ENCODE peak calls at places on chromosomes 11 and 22, in four cellular contexts. One of them, this sample, is unnamed.
A peak's percentile ranks its signal among the peaks of the same experiment; 100 is the strongest.

GRCh38 chr22:36417281-36417686 is 29.5 kb upstream of the MYH9 start:
- DNase-seq in mucosa of gallbladder: peak; percentile 48
- DNase-seq in chondrocyte: no peak
- DNase-seq in effector memory CD4-positive, alpha-beta T cell: no peak
- DNase-seq in this sample: peak; percentile 65

GRCh38 chr11:110147965-110148709 is 54.9 kb downstream of the ZC3H12C start:
- DNase-seq in chondrocyte: no peak
- DNase-seq in effector memory CD4-positive, alpha-beta T cell: no peak
- DNase-seq in mucosa of gallbladder: no peak
- DNase-seq in this sample: no peak

GRCh38 chr11:115141715-115142114 is 362.5 kb downstream of the CADM1 start:
- DNase-seq in chondrocyte: no peak
- DNase-seq in effector memory CD4-positive, alpha-beta T cell: no peak
- DNase-seq in mucosa of gallbladder: no peak
- DNase-seq in this sample: no peak

GRCh38 chr11:125295922-125296321 is 131.4 kb downstream of the PKNOX2 start:
- DNase-seq in mucosa of gallbladder: no peak
- DNase-seq in effector memory CD4-positive, alpha-beta T cell: no peak
- DNase-seq in chondrocyte: no peak
- DNase-seq in this sample: no peak

GRCh38 chr11:126764221-126764620 is 236.3 kb downstream of the KIRREL3 start:
- DNase-seq in chondrocyte: no peak
- DNase-seq in effector memory CD4-positive, alpha-beta T cell: no peak
- DNase-seq in mucosa of gallbladder: no peak
- DNase-seq in this sample: no peak

GRCh38 chr22:25100402-25100801 is 99.3 kb upstream of the CRYBB3 start:
- DNase-seq in mucosa of gallbladder: no peak
- DNase-seq in effector memory CD4-positive, alpha-beta T cell: no peak
- DNase-seq in chondrocyte: no peak
- DNase-seq in this sample: no peak

GRCh38 chr11:26276798-26277424 is 55.0 kb upstream of the ANO3 start:
- DNase-seq in chondrocyte: no peak
- DNase-seq in mucosa of gallbladder: peak; percentile 49
- DNase-seq in effector memory CD4-positive, alpha-beta T cell: no peak
- DNase-seq in this sample: no peak

GRCh38 chr11:119106564-119107537 is at the start of gene C2CD2L:
- DNase-seq in effector memory CD4-positive, alpha-beta T cell: peak; percentile 83
- DNase-seq in chondrocyte: no peak
- DNase-seq in mucosa of gallbladder: peak; percentile 87
- DNase-seq in this sample: peak; percentile 89

GRCh38 chr11:3093281-3094191 is 36.3 kb upstream of the CARS1 start:
- DNase-seq in effector memory CD4-positive, alpha-beta T cell: no peak
- DNase-seq in chondrocyte: peak; percentile 87
- DNase-seq in mucosa of gallbladder: no peak
- DNase-seq in this sample: no peak

GRCh38 chr11:12864316-12865156 is 144.6 kb upstream of the RASSF10 start:
- DNase-seq in chondrocyte: no peak
- DNase-seq in mucosa of gallbladder: peak; percentile 47
- DNase-seq in effector memory CD4-positive, alpha-beta T cell: no peak
- DNase-seq in this sample: no peak

GRCh38 chr22:25120093-25120561 is 79.5 kb upstream of the CRYBB3 start:
- DNase-seq in effector memory CD4-positive, alpha-beta T cell: no peak
- DNase-seq in mucosa of gallbladder: peak; percentile 87
- DNase-seq in chondrocyte: no peak
- DNase-seq in this sample: peak; percentile 78

GRCh38 chr11:10906521-10906920 is 48.7 kb upstream of the ZBED5 start:
- DNase-seq in mucosa of gallbladder: no peak
- DNase-seq in effector memory CD4-positive, alpha-beta T cell: no peak
- DNase-seq in chondrocyte: no peak
- DNase-seq in this sample: no peak

GRCh38 chr11:69370984-69371709 is 77.2 kb downstream of the MYEOV start:
- DNase-seq in chondrocyte: peak; percentile 80
- DNase-seq in mucosa of gallbladder: peak; percentile 1
- DNase-seq in effector memory CD4-positive, alpha-beta T cell: no peak
- DNase-seq in this sample: peak; percentile 34

GRCh38 chr11:129598378-129598777 is 217.3 kb upstream of the TMEM45B start:
- DNase-seq in chondrocyte: no peak
- DNase-seq in effector memory CD4-positive, alpha-beta T cell: no peak
- DNase-seq in mucosa of gallbladder: no peak
- DNase-seq in this sample: no peak

GRCh38 chr11:117817213-117818035 is 7.1 kb downstream of the FXYD2 start:
- DNase-seq in effector memory CD4-positive, alpha-beta T cell: peak; percentile 65
- DNase-seq in mucosa of gallbladder: peak; percentile 92
- DNase-seq in chondrocyte: peak; percentile 74
- DNase-seq in this sample: peak; percentile 74

GRCh38 chr22:49663823-49664222 is 163.8 kb downstream of the BRD1 start:
- DNase-seq in effector memory CD4-positive, alpha-beta T cell: no peak
- DNase-seq in mucosa of gallbladder: no peak
- DNase-seq in chondrocyte: no peak
- DNase-seq in this sample: no peak

GRCh38 chr22:19607198-19608113 is 83.2 kb upstream of the CLDN5 start:
- DNase-seq in mucosa of gallbladder: peak; percentile 35
- DNase-seq in effector memory CD4-positive, alpha-beta T cell: no peak
- DNase-seq in chondrocyte: peak; percentile 65
- DNase-seq in this sample: peak; percentile 97

GRCh38 chr11:16606784-16607674 is 131.4 kb upstream of the C11orf58 start:
- DNase-seq in mucosa of gallbladder: no peak
- DNase-seq in effector memory CD4-positive, alpha-beta T cell: no peak
- DNase-seq in chondrocyte: no peak
- DNase-seq in this sample: peak; percentile 65

GRCh38 chr11:103364687-103365086 is 255.5 kb downstream of the DYNC2H1 start:
- DNase-seq in effector memory CD4-positive, alpha-beta T cell: no peak
- DNase-seq in chondrocyte: no peak
- DNase-seq in mucosa of gallbladder: no peak
- DNase-seq in this sample: no peak

GRCh38 chr22:25762147-25762546 is 20.2 kb downstream of the MYO18B start:
- DNase-seq in chondrocyte: no peak
- DNase-seq in mucosa of gallbladder: no peak
- DNase-seq in effector memory CD4-positive, alpha-beta T cell: no peak
- DNase-seq in this sample: no peak

GRCh38 chr22:24523873-24524272 is 28.7 kb downstream of the UPB1 start:
- DNase-seq in effector memory CD4-positive, alpha-beta T cell: no peak
- DNase-seq in mucosa of gallbladder: no peak
- DNase-seq in chondrocyte: no peak
- DNase-seq in this sample: no peak

GRCh38 chr11:126450806-126451205 is 95.3 kb downstream of the ST3GAL4 start:
- DNase-seq in mucosa of gallbladder: no peak
- DNase-seq in effector memory CD4-positive, alpha-beta T cell: no peak
- DNase-seq in chondrocyte: no peak
- DNase-seq in this sample: no peak

GRCh38 chr11:43923327-43924111 is 18.9 kb upstream of the C11orf96 start:
- DNase-seq in mucosa of gallbladder: peak; percentile 57
- DNase-seq in chondrocyte: no peak
- DNase-seq in effector memory CD4-positive, alpha-beta T cell: no peak
- DNase-seq in this sample: no peak

GRCh38 chr22:17056058-17056457 is 28.7 kb upstream of the IL17RA start:
- DNase-seq in chondrocyte: no peak
- DNase-seq in effector memory CD4-positive, alpha-beta T cell: no peak
- DNase-seq in mucosa of gallbladder: no peak
- DNase-seq in this sample: no peak

GRCh38 chr11:110184974-110185597 is 91.9 kb downstream of the ZC3H12C start:
- DNase-seq in effector memory CD4-positive, alpha-beta T cell: no peak
- DNase-seq in chondrocyte: no peak
- DNase-seq in mucosa of gallbladder: peak; percentile 56
- DNase-seq in this sample: no peak

GRCh38 chr11:130144129-130144528 is 15.5 kb upstream of the ST14 start:
- DNase-seq in effector memory CD4-positive, alpha-beta T cell: no peak
- DNase-seq in mucosa of gallbladder: no peak
- DNase-seq in chondrocyte: no peak
- DNase-seq in this sample: peak; percentile 87

GRCh38 chr11:115170133-115170815 is 333.9 kb downstream of the CADM1 start:
- DNase-seq in effector memory CD4-positive, alpha-beta T cell: no peak
- DNase-seq in chondrocyte: no peak
- DNase-seq in mucosa of gallbladder: peak; percentile 17
- DNase-seq in this sample: no peak

GRCh38 chr22:44020981-44021380 is 3.1 kb upstream of the PARVB start:
- DNase-seq in mucosa of gallbladder: no peak
- DNase-seq in effector memory CD4-positive, alpha-beta T cell: no peak
- DNase-seq in chondrocyte: no peak
- DNase-seq in this sample: no peak

GRCh38 chr11:35387341-35387982 is 31.9 kb downstream of the SLC1A2 start:
- DNase-seq in chondrocyte: no peak
- DNase-seq in effector memory CD4-positive, alpha-beta T cell: no peak
- DNase-seq in mucosa of gallbladder: no peak
- DNase-seq in this sample: no peak